ENCODE peak calls at places on chromosomes 4 and X, in nine cellular contexts. X is tibial artery, I is heart right ventricle, U is progenitor cell of endocrine pancreas, V is upper lobe of right lung, F is choroid plexus epithelial cell, P is A549, K is fibroblast of the aortic adventitia, M is ascending aorta. T is an unnamed sample.

GRCh38 chrX:49153467-49153866 is 9.1 kb upstream of the MAGIX start:
- DNase-seq in X (no peak), I (no peak), U (no peak), V (no peak), F (no peak), P (no peak), K (no peak), M (no peak), T (no peak)

GRCh38 chrX:2665387-2666304 is 25.4 kb upstream of the CD99 start:
- DNase-seq in X (no peak), I (no peak), U (no peak), V (no peak), F (no peak), P (no peak), K (peak), M (no peak), T (no peak)

GRCh38 chr4:20253799-20254409 is 2.2 kb downstream of the SLIT2 start:
- DNase-seq in X (peak), I (no peak), U (no peak), V (peak), F (peak), P (no peak), K (peak), M (no peak), T (no peak)

GRCh38 chr4:7651461-7651921 is 216.8 kb upstream of the PSAPL1 start:
- DNase-seq in X (peak), I (peak), U (no peak), V (no peak), F (peak), P (no peak), K (peak), M (no peak), T (no peak)

GRCh38 chrX:57951666-57952319 is 41.5 kb upstream of the ZXDA start:
- DNase-seq in X (peak), I (peak), U (no peak), V (no peak), F (no peak), P (no peak), K (no peak), M (no peak), T (no peak)

GRCh38 chr4:175509320-175509719 is 302.7 kb downstream of the GPM6A start:
- DNase-seq in X (no peak), I (no peak), U (no peak), V (no peak), F (peak), P (no peak), K (no peak), M (no peak), T (no peak)

GRCh38 chrX:16785247-16786138 is 773 bp upstream of the TXLNG start:
- DNase-seq in X (peak), I (no peak), U (no peak), V (no peak), F (no peak), P (no peak), K (no peak), M (no peak), T (no peak)

GRCh38 chrX:137052641-137053235 is 18.9 kb upstream of the GPR101 start:
- DNase-seq in X (no peak), I (no peak), U (no peak), V (no peak), F (no peak), P (peak), K (no peak), M (no peak), T (no peak)

GRCh38 chr4:168631241-168632151 is 134.6 kb downstream of the PALLD start:
- DNase-seq in X (peak), I (peak), U (peak), V (peak), F (peak), P (peak), K (peak), M (no peak), T (no peak)

GRCh38 chrX:130125090-130125489 is 14.8 kb upstream of the ELF4 start:
- DNase-seq in X (peak), I (peak), U (no peak), V (no peak), F (no peak), P (no peak), K (peak), M (peak), T (no peak)

GRCh38 chrX:2450681-2451080 is 50.1 kb downstream of the DHRSX start:
- DNase-seq in X (no peak), I (no peak), U (no peak), V (no peak), F (no peak), P (no peak), K (no peak), M (no peak), T (no peak)

GRCh38 chrX:132041016-132041415 is 17.9 kb downstream of the STK26 start:
- DNase-seq in X (no peak), I (no peak), U (no peak), V (no peak), F (peak), P (no peak), K (no peak), M (no peak), T (no peak)

GRCh38 chrX:77622672-77623071 is 163.3 kb downstream of the ATRX start:
- DNase-seq in X (no peak), I (no peak), U (no peak), V (no peak), F (no peak), P (no peak), K (no peak), M (no peak), T (no peak)

GRCh38 chrX:77628294-77629025 is 157.6 kb downstream of the ATRX start:
- DNase-seq in X (no peak), I (no peak), U (no peak), V (no peak), F (peak), P (no peak), K (peak), M (no peak), T (no peak)
- TF ChIP-seq CTCF in X (no peak), I (peak), U (no peak), V (no peak), F (no peak), P (peak), K (no peak), M (no peak), T (peak)

DNA sequence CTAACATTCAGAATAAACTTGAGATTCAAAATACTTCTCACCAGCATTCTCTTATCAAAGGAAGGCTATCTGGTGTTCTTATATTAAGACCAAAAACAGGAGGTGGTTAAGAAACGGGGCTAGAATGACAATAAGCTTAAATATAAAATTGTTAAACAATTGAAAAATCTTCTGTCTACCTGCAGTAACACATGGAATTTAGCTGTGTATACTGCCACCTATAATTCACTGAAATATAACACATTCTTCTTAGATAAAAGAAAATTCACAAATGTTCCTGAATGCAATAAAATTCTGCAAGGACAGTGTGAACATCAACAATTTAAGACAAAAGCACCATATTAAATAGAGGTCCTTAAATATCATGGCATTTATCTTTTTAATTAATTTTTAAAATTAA is 11.5 kb upstream of the PCDH10 start:
- DNase-seq in X (no peak), I (no peak), U (no peak), V (no peak), F (no peak), P (no peak), K (no peak), M (no peak), T (no peak)
- TF ChIP-seq CTCF in X (no peak), I (no peak), U (peak), V (no peak), F (no peak), P (no peak), K (no peak), M (no peak), T (peak)

GRCh38 chr4:98148856-98149255 is 5.6 kb upstream of the STPG2 start:
- DNase-seq in X (no peak), I (no peak), U (no peak), V (no peak), F (peak), P (no peak), K (no peak), M (no peak), T (no peak)

GRCh38 chr4:98143001-98143899 is at the start of gene STPG2:
- DNase-seq in X (peak), I (peak), U (peak), V (peak), F (peak), P (peak), K (peak), M (peak), T (peak)
- TF ChIP-seq CTCF in X (peak), I (peak), U (peak), V (peak), F (peak), P (peak), K (peak), M (peak), T (peak)

GRCh38 chr4:156766846-156767245 is 204.8 kb downstream of the PDGFC start:
- DNase-seq in X (no peak), I (no peak), U (no peak), V (no peak), F (no peak), P (no peak), K (no peak), M (no peak), T (peak)
- TF ChIP-seq CTCF in X (no peak), I (no peak), U (no peak), V (no peak), F (no peak), P (no peak), K (no peak), M (no peak), T (no peak)

T was measured in HFFc6.